ENCODE peak calls at places on chromosomes 6 and 20, in seven cellular contexts. F, I, E, D, S, H and Z are unnamed samples.

GRCh38 chr6:128067446-128068109 is 166.7 kb upstream of the THEMIS start:
- DNase-seq in F (no peak), I (no peak), E (no peak), D (no peak), S (no peak), H (no peak), Z (no peak)

GRCh38 chr6:134324766-134325165 is 6.9 kb upstream of the SGK1 start:
- DNase-seq in F (no peak), I (no peak), E (no peak), D (no peak), S (no peak), H (no peak), Z (no peak)

GRCh38 chr6:108884211-108885059 is 36.2 kb downstream of the ARMC2 start:
- DNase-seq in F (no peak), I (no peak), E (no peak), D (no peak), S (no peak), H (no peak), Z (no peak)

GRCh38 chr6:53938810-53939209 is 144.0 kb downstream of the LRRC1 start:
- DNase-seq in F (peak; percentile 22), I (no peak), E (no peak), D (no peak), S (no peak), H (peak; percentile 21), Z (no peak)

GRCh38 chr6:135853986-135854385 is 2.5 kb downstream of the PDE7B start:
- DNase-seq in F (no peak), I (no peak), E (no peak), D (no peak), S (no peak), H (peak; percentile 67), Z (no peak)

GRCh38 chr6:168506460-168506859 is 65.5 kb downstream of the SMOC2 start:
- DNase-seq in F (no peak), I (no peak), E (no peak), D (no peak), S (no peak), H (no peak), Z (no peak)

GRCh38 chr6:125310994-125311649 is 9.4 kb upstream of the HDDC2 start:
- DNase-seq in F (peak; percentile 70), I (no peak), E (no peak), D (no peak), S (no peak), H (peak; percentile 77), Z (no peak)

GRCh38 chr20:37539424-37539823 is 11.7 kb upstream of the BLCAP start:
- DNase-seq in F (no peak), I (no peak), E (no peak), D (no peak), S (no peak), H (no peak), Z (no peak)

GRCh38 chr20:32474967-32475819 is 109.9 kb downstream of the NOL4L start:
- DNase-seq in F (peak; percentile 84), I (peak; percentile 63), E (peak; percentile 91), D (peak; percentile 93), S (peak; percentile 7), H (peak; percentile 100), Z (no peak)

GRCh38 chr6:75991941-75992340 is 80.5 kb downstream of the IMPG1 start:
- DNase-seq in F (no peak), I (no peak), E (no peak), D (no peak), S (no peak), H (no peak), Z (no peak)

GRCh38 chr6:85660181-85660611 is 17.5 kb upstream of the SYNCRIP start:
- DNase-seq in F (peak; percentile 5), I (no peak), E (no peak), D (no peak), S (no peak), H (peak; percentile 86), Z (no peak)

GRCh38 chr6:31067881-31068737 is 44.3 kb downstream of the C6orf15 start:
- DNase-seq in F (no peak), I (no peak), E (no peak), D (no peak), S (no peak), H (no peak), Z (no peak)

GRCh38 chr6:93424303-93425064 is 5.1 kb upstream of the EPHA7 start:
- DNase-seq in F (peak; percentile 29), I (no peak), E (no peak), D (no peak), S (no peak), H (peak; percentile 42), Z (no peak)

GRCh38 chr6:25156123-25156522 is 123.1 kb upstream of the CARMIL1 start:
- DNase-seq in F (no peak), I (no peak), E (no peak), D (no peak), S (no peak), H (no peak), Z (no peak)

GRCh38 chr20:58676161-58676560 is 16.4 kb upstream of the NPEPL1 start:
- DNase-seq in F (no peak), I (no peak), E (no peak), D (no peak), S (no peak), H (no peak), Z (no peak)
- H3K4me1 ChIP-seq in F (no peaks in the 10 kb centered on the region), I (no peaks in the 10 kb centered on the region), E (no peaks in the 10 kb centered on the region), D (no peaks in the 10 kb centered on the region), S (no peaks in the 10 kb centered on the region), H (no peaks in the 10 kb centered on the region), Z (no peaks in the 10 kb centered on the region)

GRCh38 chr6:16756660-16757270 is 4.5 kb downstream of the ATXN1 start:
- DNase-seq in F (no peak), I (no peak), E (no peak), D (no peak), S (no peak), H (no peak), Z (no peak)
- H3K4me1 ChIP-seq in F (peaks cover 69% of the 10 kb centered on the region), I (peaks cover 19% of the 10 kb centered on the region), E (no peaks in the 10 kb centered on the region), D (peaks cover 62% of the 10 kb centered on the region), S (peaks cover 44% of the 10 kb centered on the region), H (peaks cover 20% of the 10 kb centered on the region), Z (peaks cover 8% of the 10 kb centered on the region)

GRCh38 chr6:56246544-56246940 is 838 bp downstream of the COL21A1 start:
- DNase-seq in F (peak; percentile 31), I (no peak), E (no peak), D (no peak), S (no peak), H (no peak), Z (no peak)
- H3K4me1 ChIP-seq in F (peaks cover 9% of the 10 kb centered on the region), I (no peaks in the 10 kb centered on the region), E (no peaks in the 10 kb centered on the region), D (peaks cover 24% of the 10 kb centered on the region), S (peaks cover 32% of the 10 kb centered on the region), H (no peaks in the 10 kb centered on the region), Z (peaks cover 8% of the 10 kb centered on the region)

DNA sequence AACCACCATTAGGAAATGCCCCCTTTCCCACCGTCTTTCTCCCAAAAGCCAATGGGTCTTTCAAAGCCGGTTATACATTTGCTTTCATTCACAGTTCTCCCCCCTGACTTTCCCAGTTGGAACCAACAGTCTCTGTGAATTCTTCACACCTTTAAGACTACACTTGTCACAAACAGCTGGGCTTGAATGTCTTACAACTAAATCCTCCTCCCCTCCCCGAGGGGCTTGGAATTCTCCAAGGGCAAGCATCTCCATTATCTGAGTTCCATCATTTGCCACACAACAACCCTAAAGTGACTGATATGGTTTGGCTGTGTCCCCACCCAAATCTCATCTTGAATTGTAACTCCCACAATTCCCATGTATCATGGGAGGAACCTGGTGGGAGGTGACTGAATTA is 12.9 kb downstream of the ZFP64 start:
- DNase-seq in F (no peak), I (no peak), E (no peak), D (no peak), S (no peak), H (no peak), Z (no peak)
- H3K4me1 ChIP-seq in F (no peaks in the 10 kb centered on the region), I (no peaks in the 10 kb centered on the region), E (no peaks in the 10 kb centered on the region), D (no peaks in the 10 kb centered on the region), S (no peaks in the 10 kb centered on the region), H (no peaks in the 10 kb centered on the region), Z (no peaks in the 10 kb centered on the region)

GRCh38 chr20:62955519-62956386 is 3.2 kb downstream of the SLC17A9 start:
- DNase-seq in F (no peak), I (no peak), E (no peak), D (peak; percentile 39), S (no peak), H (no peak), Z (no peak)
- H3K4me1 ChIP-seq in F (no peaks in the 10 kb centered on the region), I (no peaks in the 10 kb centered on the region), E (no peaks in the 10 kb centered on the region), D (peaks cover 30% of the 10 kb centered on the region), S (peaks cover 3% of the 10 kb centered on the region), H (peaks cover 10% of the 10 kb centered on the region), Z (peaks cover 28% of the 10 kb centered on the region)

DNA sequence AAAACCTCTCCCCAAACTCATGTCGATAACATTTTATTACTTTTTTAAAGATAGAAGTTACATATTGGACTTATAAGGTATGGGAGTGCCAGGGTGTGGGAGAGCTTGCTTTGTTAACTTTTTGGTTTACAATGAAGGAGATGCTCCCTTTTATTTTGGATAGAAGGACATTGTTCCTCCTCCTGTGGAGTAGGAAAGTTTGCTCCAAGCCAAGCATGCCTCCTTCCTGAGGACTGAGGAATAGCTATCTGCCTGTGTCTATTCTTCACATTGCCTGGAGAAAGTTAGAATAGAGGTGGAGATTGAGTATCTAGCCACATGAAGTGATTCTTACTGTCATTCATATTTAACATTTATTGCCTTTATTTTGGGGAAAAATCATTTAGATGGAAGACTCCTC is 71.9 kb downstream of the EYA4 start:
- DNase-seq in F (no peak), I (no peak), E (no peak), D (no peak), S (no peak), H (no peak), Z (no peak)
- H3K4me1 ChIP-seq in F (no peaks in the 10 kb centered on the region), I (no peaks in the 10 kb centered on the region), E (no peaks in the 10 kb centered on the region), D (no peaks in the 10 kb centered on the region), S (no peaks in the 10 kb centered on the region), H (no peaks in the 10 kb centered on the region), Z (no peaks in the 10 kb centered on the region)

GRCh38 chr6:119342430-119342829 is 7.1 kb downstream of the MAN1A1 start:
- DNase-seq in F (no peak), I (no peak), E (no peak), D (no peak), S (no peak), H (no peak), Z (no peak)

GRCh38 chr6:119343167-119343566 is 6.4 kb downstream of the MAN1A1 start:
- DNase-seq in F (no peak), I (no peak), E (no peak), D (no peak), S (no peak), H (no peak), Z (no peak)

GRCh38 chr6:119339941-119340456 is 9.6 kb downstream of the MAN1A1 start:
- DNase-seq in F (no peak), I (no peak), E (no peak), D (peak; percentile 57), S (no peak), H (no peak), Z (no peak)

GRCh38 chr6:119343573-119344146 is 5.9 kb downstream of the MAN1A1 start:
- DNase-seq in F (no peak), I (no peak), E (no peak), D (no peak), S (no peak), H (no peak), Z (no peak)

DNA sequence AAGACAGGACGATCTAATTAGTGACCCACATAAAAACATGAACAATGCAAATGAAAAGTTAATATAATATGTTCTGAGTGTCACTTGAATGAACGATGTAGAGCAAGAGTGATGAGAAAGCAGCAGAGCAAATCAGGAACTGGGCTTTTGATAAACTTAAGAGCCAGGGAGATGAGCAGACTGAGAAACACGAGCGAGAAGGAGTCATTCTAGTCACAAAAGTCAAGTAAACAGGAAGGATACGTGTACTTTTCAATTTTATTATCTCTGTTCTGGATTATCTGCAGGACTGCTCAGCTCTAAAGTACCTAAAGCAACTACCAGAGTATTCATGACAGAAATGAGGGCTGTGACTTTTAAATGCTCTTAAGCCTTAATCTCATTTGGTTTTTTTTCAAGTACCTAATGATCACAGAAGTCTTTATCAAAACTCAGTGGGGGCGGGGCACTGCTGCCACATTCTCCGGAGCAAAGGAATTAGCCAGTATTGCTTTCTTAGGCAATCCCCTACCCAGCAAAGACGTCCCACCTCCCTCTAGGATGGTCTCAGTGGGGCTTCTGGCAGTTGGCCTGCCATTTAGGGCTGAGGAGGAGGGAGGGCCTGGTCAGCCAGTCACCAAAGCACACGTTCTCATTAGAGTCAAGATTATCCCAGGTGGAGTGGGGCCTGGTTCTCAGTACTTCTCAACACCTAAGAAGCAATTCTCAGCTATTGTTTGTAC is 8.6 kb downstream of the MAN1A1 start:
- DNase-seq in F (no peak), I (no peak), E (no peak), D (no peak), S (no peak), H (no peak), Z (no peak)
- H3K4me1 ChIP-seq in F (peaks cover 6% of the 10 kb centered on the region), I (no peaks in the 10 kb centered on the region), E (no peaks in the 10 kb centered on the region), D (peaks cover 81% of the 10 kb centered on the region), S (peaks cover 4% of the 10 kb centered on the region), H (peaks cover 43% of the 10 kb centered on the region), Z (no peaks in the 10 kb centered on the region)